ENCODE peak calls at places on chromosomes 3 and 15, in nine cellular contexts. P is posterior vena cava; H is amygdala; K is stimulated activated CD4-positive, alpha-beta T cell treated with anti-CD3 and anti-CD28 coated beads, Interleukin-15, amount 100 ng/mL, for 48 hours; L is HCEC 1CT; R is activated effector memory CD4-positive, alpha-beta T cell treated with Interleukin-2 at 50 U/mL for 16 hours; Z is lung; E is hepatic stellate cell; W is uterus. B is an unnamed sample.

GRCh38 chr3:186208328-186208989 is 99.6 kb upstream of the ETV5 start:
- DNase-seq in Z (no peak), W (no peak), L (no peak), R (no peak), P (no peak), K (no peak), E (no peak), H (no peak), B (no peak)

GRCh38 chr3:33001889-33002288 is 50.4 kb downstream of the CCR4 start:
- DNase-seq in W (no peak), R (no peak), H (no peak), P (no peak), K (no peak), Z (no peak), E (peak; percentile 43), L (no peak), B (peak; percentile 30)

GRCh38 chr15:86066174-86066829 is 13.4 kb upstream of the AGBL1 start:
- DNase-seq in R (no peak), W (no peak), P (no peak), E (no peak), K (no peak), L (no peak), H (no peak), Z (no peak), B (no peak)

GRCh38 chr15:85810075-85810474 is 15.3 kb upstream of the KLHL25 start:
- DNase-seq in R (no peak), P (no peak), E (no peak), Z (no peak), K (no peak), L (no peak), H (no peak), W (no peak), B (no peak)

GRCh38 chr3:13539671-13540070 is 9.3 kb upstream of the FBLN2 start:
- DNase-seq in R (no peak), K (no peak), E (no peak), H (no peak), W (no peak), Z (no peak), P (peak; percentile 64), L (no peak), B (no peak)

GRCh38 chr3:127820871-127821853 is 1.2 kb downstream of the MGLL start:
- DNase-seq in K (no peak), P (peak; percentile 85), Z (no peak), R (no peak), H (no peak), E (no peak), W (no peak), L (peak; percentile 57), B (no peak)

GRCh38 chr3:190003730-190004129 is 117.0 kb downstream of the P3H2 start:
- DNase-seq in W (no peak), K (no peak), Z (peak; percentile 34), L (peak; percentile 86), R (no peak), H (no peak), E (peak; percentile 50), P (no peak), B (peak; percentile 77)

GRCh38 chr15:75620776-75621536 is 4.6 kb downstream of the SNUPN start:
- DNase-seq in Z (peak; percentile 56), W (peak; percentile 85), R (no peak), E (peak; percentile 92), H (no peak), K (no peak), L (peak; percentile 88), P (peak; percentile 96), B (peak; percentile 49)

GRCh38 chr3:59600631-59601030 is 550.8 kb upstream of the CFAP20DC start:
- DNase-seq in R (no peak), L (no peak), W (no peak), P (no peak), E (no peak), H (no peak), Z (no peak), K (no peak), B (no peak)

GRCh38 chr15:58988011-58988785 is 735 bp downstream of the RNF111 start:
- DNase-seq in W (peak; percentile 59), Z (peak; percentile 75), L (peak; percentile 29), K (peak; percentile 29), E (peak; percentile 57), R (no peak), H (peak; percentile 57), P (peak; percentile 94), B (peak; percentile 62)

GRCh38 chr3:136728918-136729317 is 23.3 kb downstream of the STAG1 start:
- DNase-seq in E (peak; percentile 29), R (no peak), Z (no peak), L (peak; percentile 68), H (no peak), P (no peak), W (no peak), K (no peak), B (no peak)

GRCh38 chr3:10286596-10287295 is 6.0 kb downstream of the GHRL start:
- DNase-seq in Z (peak; percentile 55), K (no peak), W (no peak), H (no peak), L (peak; percentile 53), P (peak; percentile 85), R (no peak), E (peak; percentile 53), B (peak; percentile 75)

GRCh38 chr15:32889189-32889588 is 171.4 kb downstream of the GREM1 start:
- DNase-seq in W (no peak), E (no peak), H (no peak), R (no peak), K (no peak), P (no peak), Z (no peak), L (no peak), B (no peak)

GRCh38 chr15:79265167-79265566 is 17.4 kb upstream of the ANKRD34C start:
- DNase-seq in P (no peak), W (no peak), Z (no peak), K (no peak), E (no peak), H (no peak), R (no peak), L (no peak), B (no peak)

GRCh38 chr15:51134416-51135199 is 39.9 kb upstream of the TNFAIP8L3 start:
- DNase-seq in P (no peak), Z (no peak), H (no peak), R (no peak), W (no peak), E (no peak), L (no peak), K (no peak), B (no peak)

GRCh38 chr15:89674526-89674925 is 4.6 kb downstream of the PLIN1 start:
- DNase-seq in L (no peak), P (no peak), E (no peak), K (no peak), Z (no peak), H (no peak), W (no peak), R (no peak), B (no peak)

GRCh38 chr3:14880486-14881179 is 61.9 kb downstream of the FGD5 start:
- DNase-seq in E (no peak), R (no peak), P (peak; percentile 24), W (no peak), L (no peak), Z (no peak), K (no peak), H (no peak), B (no peak)

GRCh38 chr3:12750223-12750622 is 8.8 kb downstream of the TMEM40 start:
- DNase-seq in Z (no peak), W (peak; percentile 19), R (no peak), K (no peak), P (no peak), L (peak; percentile 73), E (peak; percentile 47), H (no peak), B (peak; percentile 48)

GRCh38 chr15:69200773-69201745 is 40.6 kb downstream of the GLCE start:
- DNase-seq in H (no peak), R (no peak), P (no peak), L (no peak), E (no peak), W (no peak), Z (peak; percentile 71), K (no peak), B (no peak)

GRCh38 chr3:43695863-43696262 is 5.1 kb downstream of the ABHD5 start:
- DNase-seq in E (no peak), P (no peak), K (no peak), H (no peak), Z (no peak), L (no peak), W (no peak), R (no peak), B (no peak)

GRCh38 chr3:55873523-55874254 is 386.6 kb upstream of the WNT5A start:
- DNase-seq in L (peak; percentile 50), K (no peak), H (no peak), R (no peak), P (no peak), Z (no peak), W (no peak), E (no peak), B (no peak)

GRCh38 chr3:193865339-193865738 is 270.6 kb upstream of the HES1 start:
- DNase-seq in W (no peak), E (no peak), R (no peak), L (no peak), P (no peak), H (no peak), K (no peak), Z (no peak), B (no peak)

GRCh38 chr15:81573098-81573746 is 199.2 kb upstream of the TMC3 start:
- DNase-seq in P (no peak), K (no peak), E (no peak), W (no peak), Z (no peak), R (no peak), H (no peak), L (no peak), B (no peak)

GRCh38 chr3:143134446-143134845 is 14.9 kb downstream of the CHST2 start:
- DNase-seq in L (no peak), W (no peak), K (no peak), R (no peak), H (peak; percentile 7), Z (no peak), E (no peak), P (no peak), B (no peak)

GRCh38 chr15:68411276-68411675 is 20.7 kb downstream of the ITGA11 start:
- DNase-seq in K (no peak), Z (no peak), L (no peak), R (no peak), H (no peak), W (peak; percentile 11), P (peak; percentile 22), E (no peak), B (no peak)